ENCODE peak calls at places on chromosome 5, in six cellular contexts. One of them, this sample, is unnamed.
A peak's percentile ranks its signal among the peaks of the same experiment; 100 is the strongest.

GRCh38 chr5:128341056-128341455 is 197.0 kb downstream of the FBN2 start:
- DNase-seq in HCT116: no peak
- DNase-seq in A549: no peak
- DNase-seq in esophagus squamous epithelium: no peak
- DNase-seq in body of pancreas: no peak
- DNase-seq in heart left ventricle: no peak
- DNase-seq in this sample: no peak

GRCh38 chr5:146873186-146873917 is 5.2 kb downstream of the PPP2R2B start:
- DNase-seq in HCT116: no peak
- DNase-seq in body of pancreas: no peak
- DNase-seq in esophagus squamous epithelium: no peak
- DNase-seq in heart left ventricle: no peak
- DNase-seq in A549: no peak
- DNase-seq in this sample: no peak

GRCh38 chr5:138936225-138936967 is 61.3 kb upstream of the LRRTM2 start:
- DNase-seq in HCT116: no peak
- DNase-seq in heart left ventricle: no peak
- DNase-seq in body of pancreas: no peak
- DNase-seq in A549: no peak
- DNase-seq in esophagus squamous epithelium: no peak
- DNase-seq in this sample: no peak

GRCh38 chr5:417765-418559 is 25.0 kb upstream of the EXOC3 start:
- DNase-seq in body of pancreas: no peak
- DNase-seq in heart left ventricle: peak; percentile 4
- DNase-seq in HCT116: no peak
- DNase-seq in A549: no peak
- DNase-seq in esophagus squamous epithelium: no peak
- DNase-seq in this sample: no peak

GRCh38 chr5:78787763-78788162 is 139.2 kb upstream of the LHFPL2 start:
- DNase-seq in heart left ventricle: no peak
- DNase-seq in HCT116: no peak
- DNase-seq in body of pancreas: no peak
- DNase-seq in esophagus squamous epithelium: no peak
- DNase-seq in A549: no peak
- DNase-seq in this sample: no peak

GRCh38 chr5:61332369-61332745 is 299 bp downstream of the ZSWIM6 start:
- DNase-seq in HCT116: no peak
- DNase-seq in body of pancreas: peak; percentile 53
- DNase-seq in esophagus squamous epithelium: no peak
- DNase-seq in heart left ventricle: peak; percentile 75
- DNase-seq in A549: no peak
- DNase-seq in this sample: peak; percentile 76

GRCh38 chr5:131610198-131611063 is 24.6 kb downstream of the RAPGEF6 start:
- DNase-seq in body of pancreas: no peak
- DNase-seq in heart left ventricle: no peak
- DNase-seq in esophagus squamous epithelium: no peak
- DNase-seq in HCT116: peak; percentile 26
- DNase-seq in A549: peak; percentile 18
- DNase-seq in this sample: no peak

GRCh38 chr5:79237735-79238560 is 2.0 kb downstream of the JMY start:
- DNase-seq in esophagus squamous epithelium: no peak
- DNase-seq in body of pancreas: no peak
- DNase-seq in A549: no peak
- DNase-seq in heart left ventricle: no peak
- DNase-seq in HCT116: no peak
- DNase-seq in this sample: no peak

GRCh38 chr5:132422720-132423442 is 53.4 kb downstream of the SLC22A5 start:
- DNase-seq in HCT116: no peak
- DNase-seq in body of pancreas: peak; percentile 84
- DNase-seq in esophagus squamous epithelium: no peak
- DNase-seq in heart left ventricle: no peak
- DNase-seq in A549: no peak
- DNase-seq in this sample: no peak

GRCh38 chr5:119333421-119333851 is 22.4 kb upstream of the TNFAIP8 start:
- DNase-seq in heart left ventricle: no peak
- DNase-seq in A549: no peak
- DNase-seq in esophagus squamous epithelium: no peak
- DNase-seq in body of pancreas: no peak
- DNase-seq in HCT116: no peak
- DNase-seq in this sample: no peak

GRCh38 chr5:160291467-160291866 is 20.9 kb downstream of the CCNJL start:
- DNase-seq in HCT116: no peak
- DNase-seq in heart left ventricle: no peak
- DNase-seq in A549: no peak
- DNase-seq in body of pancreas: no peak
- DNase-seq in esophagus squamous epithelium: no peak
- DNase-seq in this sample: no peak

GRCh38 chr5:76363385-76364261 is 39.5 kb upstream of the IQGAP2 start:
- DNase-seq in body of pancreas: peak; percentile 81
- DNase-seq in A549: no peak
- DNase-seq in esophagus squamous epithelium: no peak
- DNase-seq in heart left ventricle: no peak
- DNase-seq in HCT116: no peak
- DNase-seq in this sample: no peak

GRCh38 chr5:80686757-80687156 is 32.0 kb upstream of the DHFR start:
- DNase-seq in heart left ventricle: no peak
- DNase-seq in body of pancreas: no peak
- DNase-seq in esophagus squamous epithelium: no peak
- DNase-seq in HCT116: peak; percentile 2
- DNase-seq in A549: no peak
- DNase-seq in this sample: no peak

GRCh38 chr5:177447611-177448243 is 1.1 kb downstream of the PRR7 start:
- DNase-seq in HCT116: peak; percentile 73
- DNase-seq in heart left ventricle: peak; percentile 74
- DNase-seq in body of pancreas: peak; percentile 83
- DNase-seq in esophagus squamous epithelium: no peak
- DNase-seq in A549: peak; percentile 88
- DNase-seq in this sample: peak; percentile 78

GRCh38 chr5:73668422-73669116 is 42.6 kb downstream of the ARHGEF28 start:
- DNase-seq in heart left ventricle: no peak
- DNase-seq in A549: no peak
- DNase-seq in HCT116: no peak
- DNase-seq in body of pancreas: no peak
- DNase-seq in esophagus squamous epithelium: no peak
- DNase-seq in this sample: no peak

GRCh38 chr5:113142186-113142585 is 165.6 kb downstream of the DCP2 start:
- DNase-seq in body of pancreas: no peak
- DNase-seq in A549: no peak
- DNase-seq in HCT116: no peak
- DNase-seq in esophagus squamous epithelium: no peak
- DNase-seq in heart left ventricle: no peak
- DNase-seq in this sample: no peak

GRCh38 chr5:69493235-69493925 is 790 bp downstream of the OCLN start:
- DNase-seq in HCT116: no peak
- DNase-seq in A549: peak; percentile 56
- DNase-seq in body of pancreas: peak; percentile 67
- DNase-seq in heart left ventricle: no peak
- DNase-seq in esophagus squamous epithelium: no peak
- DNase-seq in this sample: no peak

GRCh38 chr5:136087961-136088871 is 44.4 kb upstream of the SMAD5 start:
- DNase-seq in esophagus squamous epithelium: no peak
- DNase-seq in A549: no peak
- DNase-seq in body of pancreas: peak; percentile 85
- DNase-seq in HCT116: no peak
- DNase-seq in heart left ventricle: peak; percentile 93
- DNase-seq in this sample: peak; percentile 85

GRCh38 chr5:57858905-57859304 is 376.3 kb upstream of the ACTBL2 start:
- DNase-seq in heart left ventricle: no peak
- DNase-seq in A549: no peak
- DNase-seq in HCT116: no peak
- DNase-seq in esophagus squamous epithelium: no peak
- DNase-seq in body of pancreas: no peak
- DNase-seq in this sample: no peak

GRCh38 chr5:7244977-7245376 is 151.0 kb upstream of the ADCY2 start:
- DNase-seq in heart left ventricle: no peak
- DNase-seq in body of pancreas: no peak
- DNase-seq in A549: no peak
- DNase-seq in HCT116: no peak
- DNase-seq in esophagus squamous epithelium: no peak
- DNase-seq in this sample: no peak

DNA sequence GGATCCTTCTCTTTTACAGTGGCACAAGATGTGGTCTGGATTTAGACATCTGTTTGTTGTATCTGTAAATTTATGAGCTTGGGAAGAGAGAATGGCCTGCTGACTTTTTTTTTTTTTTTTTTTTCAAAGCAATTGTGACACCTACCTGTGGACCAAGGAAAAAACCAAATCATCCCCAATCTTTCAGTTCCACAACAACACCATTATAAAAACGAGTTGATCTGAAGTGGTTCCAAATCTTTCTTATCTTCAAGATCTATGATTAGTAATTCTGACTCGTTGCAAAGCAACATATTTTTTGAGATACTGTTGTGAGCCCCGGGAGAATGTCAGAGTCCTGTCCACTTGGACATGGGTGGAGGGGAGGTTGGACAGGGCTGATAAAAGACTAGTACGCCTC is 4.8 kb downstream of the IRX2 start:
- DNase-seq in HCT116: no peak
- DNase-seq in body of pancreas: no peak
- DNase-seq in esophagus squamous epithelium: no peak
- DNase-seq in heart left ventricle: no peak
- DNase-seq in A549: no peak
- DNase-seq in this sample: no peak
- H3K4me3 ChIP-seq in HCT116: no peak overlapping the region
- H3K4me3 ChIP-seq in body of pancreas: no peak overlapping the region
- H3K4me3 ChIP-seq in esophagus squamous epithelium: no peak overlapping the region
- H3K4me3 ChIP-seq in heart left ventricle: no peak overlapping the region
- H3K4me3 ChIP-seq in A549: no peak overlapping the region
- H3K4me3 ChIP-seq in this sample: no peak overlapping the region

GRCh38 chr5:149380466-149381121 is 1.5 kb upstream of the IL17B start:
- DNase-seq in HCT116: no peak
- DNase-seq in A549: no peak
- DNase-seq in esophagus squamous epithelium: no peak
- DNase-seq in body of pancreas: no peak
- DNase-seq in heart left ventricle: no peak
- DNase-seq in this sample: peak; percentile 91
- TF ChIP-seq POLR2A in HCT116: no peak
- TF ChIP-seq POLR2A in A549: no peak
- TF ChIP-seq POLR2A in esophagus squamous epithelium: peak; percentile 38
- TF ChIP-seq POLR2A in body of pancreas: no peak
- TF ChIP-seq POLR2A in heart left ventricle: no peak
- TF ChIP-seq POLR2A in this sample: no peak

GRCh38 chr5:38555354-38556114 is 912 bp downstream of the LIFR start:
- DNase-seq in body of pancreas: no peak
- DNase-seq in esophagus squamous epithelium: no peak
- DNase-seq in HCT116: no peak
- DNase-seq in heart left ventricle: no peak
- DNase-seq in A549: no peak
- DNase-seq in this sample: no peak
- H3K4me3 ChIP-seq in body of pancreas: peak overlapping the region; percentile 78
- H3K4me3 ChIP-seq in esophagus squamous epithelium: peak overlapping the region; percentile 85
- H3K4me3 ChIP-seq in HCT116: peak overlapping the region; percentile 67
- H3K4me3 ChIP-seq in heart left ventricle: peak overlapping the region; percentile 89
- H3K4me3 ChIP-seq in A549: peak overlapping the region; percentile 96
- H3K4me3 ChIP-seq in this sample: peak overlapping the region; percentile 59

DNA sequence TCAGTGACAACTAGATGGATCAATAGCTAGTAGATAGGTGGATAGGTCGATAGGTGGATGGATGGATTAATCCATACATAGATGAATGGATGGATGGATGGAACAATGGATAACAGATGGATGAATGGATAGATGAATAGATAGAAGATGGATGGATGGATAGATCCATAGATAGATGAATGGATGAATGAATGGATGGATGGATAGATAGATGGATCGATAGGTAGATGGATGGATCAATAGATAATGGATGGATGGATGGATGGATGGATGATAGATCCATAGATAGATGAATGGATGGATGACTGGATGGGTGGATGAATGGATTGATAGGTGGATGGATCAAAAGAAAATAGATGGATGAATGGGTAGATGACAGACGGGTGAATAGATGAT is 5.1 kb downstream of the SLC6A3 start:
- DNase-seq in body of pancreas: no peak
- DNase-seq in HCT116: no peak
- DNase-seq in A549: no peak
- DNase-seq in esophagus squamous epithelium: no peak
- DNase-seq in heart left ventricle: no peak
- DNase-seq in this sample: no peak
- TF ChIP-seq POLR2A in body of pancreas: no peak
- TF ChIP-seq POLR2A in HCT116: no peak
- TF ChIP-seq POLR2A in A549: no peak
- TF ChIP-seq POLR2A in esophagus squamous epithelium: no peak
- TF ChIP-seq POLR2A in heart left ventricle: no peak
- TF ChIP-seq POLR2A in this sample: no peak

DNA sequence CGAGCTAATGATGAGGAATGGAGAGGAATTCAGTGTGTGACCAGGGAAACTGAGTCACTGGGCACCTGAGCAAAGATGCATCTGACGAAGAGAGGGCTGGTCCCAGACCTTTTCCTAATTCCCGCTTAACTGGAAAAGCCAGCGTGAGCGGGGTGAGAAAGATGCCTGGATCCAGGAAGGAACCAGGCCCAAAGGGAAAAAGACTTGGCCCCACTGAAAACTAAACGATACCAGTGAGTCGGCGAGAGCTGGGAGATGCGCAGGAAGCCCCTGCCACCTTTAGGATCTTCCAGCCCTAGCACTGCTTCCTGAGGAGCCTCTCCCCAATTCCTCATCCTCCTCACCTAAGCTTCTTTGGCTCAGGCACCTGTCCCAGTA is 499 bp upstream of the FCHSD1 start:
- DNase-seq in A549: no peak
- DNase-seq in HCT116: no peak
- DNase-seq in body of pancreas: peak; percentile 34
- DNase-seq in esophagus squamous epithelium: no peak
- DNase-seq in heart left ventricle: no peak
- DNase-seq in this sample: no peak
- H3K4me3 ChIP-seq in A549: peak overlapping the region; percentile 70
- H3K4me3 ChIP-seq in HCT116: peak overlapping the region; percentile 78
- H3K4me3 ChIP-seq in body of pancreas: no peak overlapping the region
- H3K4me3 ChIP-seq in esophagus squamous epithelium: peak overlapping the region; percentile 62
- H3K4me3 ChIP-seq in heart left ventricle: peak overlapping the region; percentile 66
- H3K4me3 ChIP-seq in this sample: peak overlapping the region; percentile 60

GRCh38 chr5:150392680-150393079 is 20.0 kb downstream of the CD74 start:
- DNase-seq in body of pancreas: no peak
- DNase-seq in A549: no peak
- DNase-seq in HCT116: no peak
- DNase-seq in esophagus squamous epithelium: no peak
- DNase-seq in heart left ventricle: no peak
- DNase-seq in this sample: no peak

GRCh38 chr5:150394103-150394502 is 18.6 kb downstream of the CD74 start:
- DNase-seq in esophagus squamous epithelium: no peak
- DNase-seq in heart left ventricle: no peak
- DNase-seq in body of pancreas: no peak
- DNase-seq in A549: peak; percentile 43
- DNase-seq in HCT116: no peak
- DNase-seq in this sample: no peak

GRCh38 chr5:150391064-150391834 is 21.5 kb downstream of the CD74 start:
- DNase-seq in A549: no peak
- DNase-seq in heart left ventricle: no peak
- DNase-seq in esophagus squamous epithelium: no peak
- DNase-seq in body of pancreas: no peak
- DNase-seq in HCT116: no peak
- DNase-seq in this sample: no peak

GRCh38 chr5:150386024-150386855 is 26.5 kb downstream of the CD74 start:
- DNase-seq in esophagus squamous epithelium: no peak
- DNase-seq in body of pancreas: no peak
- DNase-seq in A549: no peak
- DNase-seq in HCT116: no peak
- DNase-seq in heart left ventricle: no peak
- DNase-seq in this sample: no peak

GRCh38 chr5:150389759-150390256 is 22.9 kb downstream of the CD74 start:
- DNase-seq in body of pancreas: no peak
- DNase-seq in heart left ventricle: no peak
- DNase-seq in esophagus squamous epithelium: no peak
- DNase-seq in A549: peak; percentile 40
- DNase-seq in HCT116: no peak
- DNase-seq in this sample: no peak
- TF ChIP-seq POLR2A in body of pancreas: no peak
- TF ChIP-seq POLR2A in heart left ventricle: no peak
- TF ChIP-seq POLR2A in esophagus squamous epithelium: no peak
- TF ChIP-seq POLR2A in A549: no peak
- TF ChIP-seq POLR2A in HCT116: no peak
- TF ChIP-seq POLR2A in this sample: no peak